ENCODE peak calls at places on chromosomes 13 and 19, in four cellular contexts. F is neuronal stem cell, S is H9, R is IMR-90. L is an unnamed sample.

GRCh38 chr19:56355517-56355916 is 37.8 kb downstream of the ZNF582 start:
- DNase-seq in R (no peak), F (no peak), S (no peak), L (no peak)

GRCh38 chr13:41678320-41678719 is 221.0 kb downstream of the RGCC start:
- DNase-seq in S (no peak), R (peak), F (no peak), L (no peak)

GRCh38 chr13:100855151-100855550 is 180.6 kb upstream of the TMTC4 start:
- DNase-seq in S (no peak), F (no peak), R (no peak), L (no peak)

GRCh38 chr13:40609972-40610726 is 56.3 kb downstream of the FOXO1 start:
- DNase-seq in F (no peak), S (no peak), R (no peak), L (no peak)

GRCh38 chr13:73465629-73465974 is 406.8 kb downstream of the KLF5 start:
- DNase-seq in F (no peak), S (no peak), R (peak), L (no peak)

GRCh38 chr19:4454952-4455738 is 2.4 kb downstream of the UBXN6 start:
- DNase-seq in F (no peak), R (peak), S (no peak), L (no peak)

GRCh38 chr19:46753420-46754155 is 7.3 kb upstream of the STRN4 start:
- DNase-seq in F (no peak), S (peak), R (no peak), L (no peak)

GRCh38 chr13:80630685-80631121 is 289.8 kb upstream of the SPRY2 start:
- DNase-seq in S (no peak), F (no peak), R (no peak), L (no peak)

GRCh38 chr13:100544866-100545683 is 43.5 kb downstream of the GGACT start:
- DNase-seq in F (no peak), R (no peak), S (no peak), L (no peak)

GRCh38 chr13:114015608-114016295 is 41.9 kb upstream of the C13orf46 start:
- DNase-seq in S (no peak), F (no peak), R (peak), L (no peak)

GRCh38 chr13:94620286-94620896 is 18.7 kb downstream of the GPR180 start:
- DNase-seq in R (peak), S (no peak), F (peak), L (peak)

GRCh38 chr19:29569038-29569911 is 36.8 kb upstream of the POP4 start:
- DNase-seq in R (no peak), S (no peak), F (no peak), L (no peak)

GRCh38 chr19:16828990-16829821 is at the start of gene SIN3B:
- DNase-seq in S (peak), R (peak), F (peak), L (peak)

GRCh38 chr13:80664930-80665329 is 324.0 kb upstream of the SPRY2 start:
- DNase-seq in R (no peak), F (no peak), S (no peak), L (no peak)

GRCh38 chr19:49335071-49335783 is at the start of gene CD37:
- DNase-seq in S (peak), F (no peak), R (no peak), L (no peak)

GRCh38 chr13:99931462-99931861 is 40.1 kb downstream of the ZIC5 start:
- DNase-seq in R (no peak), S (no peak), F (no peak), L (no peak)

GRCh38 chr19:31054430-31054829 is 294.8 kb downstream of the TSHZ3 start:
- DNase-seq in R (peak), S (peak), F (peak), L (peak)

GRCh38 chr13:43596924-43597598 is 189.7 kb downstream of the ENOX1 start:
- DNase-seq in R (no peak), S (no peak), F (no peak), L (peak)

GRCh38 chr19:19488875-19489690 is 26.3 kb downstream of the TSSK6 start:
- DNase-seq in F (peak), S (peak), R (peak), L (peak)
- H3K23ac ChIP-seq in F (peak), S (no peak), R (peak), L (no peak)

DNA sequence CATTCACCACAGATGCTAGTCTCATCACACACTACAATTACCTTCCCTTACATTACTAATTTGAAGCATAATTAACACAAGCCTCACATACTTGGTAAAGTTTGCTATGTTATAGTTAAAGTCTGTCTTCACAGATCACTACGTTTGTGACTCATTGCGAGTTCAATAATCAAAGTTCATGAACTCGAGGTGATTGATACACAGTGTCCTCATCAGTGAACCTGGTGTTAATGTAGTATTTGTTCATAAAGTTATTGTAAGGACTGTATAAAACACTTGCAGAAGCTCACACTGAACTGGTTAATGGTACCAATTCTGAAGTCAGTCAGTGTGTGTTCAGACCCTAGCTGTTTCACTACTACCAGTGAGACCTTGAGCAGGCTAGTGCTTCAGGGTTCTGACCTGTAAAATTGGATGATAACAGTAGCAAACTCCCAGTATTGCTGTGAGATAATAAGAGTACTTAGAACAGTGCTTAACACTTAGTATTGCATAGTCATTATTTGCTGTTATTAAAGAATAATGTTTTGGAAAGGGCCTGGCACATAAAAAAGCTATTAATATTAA is 313.3 kb downstream of the LIG4 start:
- DNase-seq in S (no peak), F (no peak), R (no peak), L (no peak)
- H2AK5ac ChIP-seq in S (no peak), F (no peak), R (no peak), L (no peak)

GRCh38 chr19:14496849-14497346 is 971 bp upstream of the GIPC1 start:
- DNase-seq in R (no peak), S (no peak), F (no peak), L (peak)
- H3K4me2 ChIP-seq in R (peak), S (peak), F (no peak), L (no peak)

DNA sequence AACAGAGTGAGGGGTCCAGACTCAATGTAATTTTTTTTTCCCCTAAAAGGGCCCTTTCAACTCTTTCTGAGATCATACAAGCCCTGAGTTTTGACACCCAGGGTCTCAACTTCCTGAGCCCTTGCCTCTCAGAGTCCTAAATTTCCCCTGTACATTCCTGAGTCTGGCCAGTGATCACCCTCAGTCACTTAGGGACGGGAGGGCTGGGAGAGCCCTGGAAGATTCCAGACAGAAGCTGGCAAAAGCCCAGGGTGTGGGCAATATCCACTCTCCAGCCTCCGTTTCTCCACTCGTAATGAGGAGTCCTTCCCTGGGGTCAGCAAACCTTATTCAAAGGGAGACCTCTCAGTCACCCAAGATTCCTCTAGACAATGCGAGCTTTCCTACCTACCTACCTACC is 1.6 kb downstream of the PPP1R13L start:
- DNase-seq in S (no peak), F (no peak), R (no peak), L (no peak)
- H3K23ac ChIP-seq in S (no peak), F (no peak), R (peak), L (no peak)

DNA sequence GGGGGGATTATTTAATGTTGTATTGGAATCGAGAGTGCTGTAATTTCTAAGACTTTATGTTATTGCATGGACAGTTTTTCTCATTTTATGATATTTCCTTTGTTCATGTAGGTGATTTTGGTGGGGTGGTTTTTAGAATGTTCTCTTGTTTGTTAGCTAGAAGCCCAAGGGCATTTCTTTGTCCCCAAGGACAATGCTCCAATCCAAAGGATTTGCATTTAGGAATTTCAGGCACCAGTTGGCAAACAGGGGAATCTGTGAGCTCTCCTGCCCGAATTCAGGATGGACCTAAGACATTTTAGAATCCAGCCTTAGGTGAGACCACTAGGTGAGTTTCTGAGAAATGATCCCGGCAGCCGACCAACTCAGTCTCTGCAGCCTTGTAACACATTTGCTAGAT is 324.9 kb downstream of the KCNRG start:
- DNase-seq in R (no peak), F (no peak), S (no peak), L (no peak)
- H2AK5ac ChIP-seq in R (no peak), F (no peak), S (no peak), L (no peak)

DNA sequence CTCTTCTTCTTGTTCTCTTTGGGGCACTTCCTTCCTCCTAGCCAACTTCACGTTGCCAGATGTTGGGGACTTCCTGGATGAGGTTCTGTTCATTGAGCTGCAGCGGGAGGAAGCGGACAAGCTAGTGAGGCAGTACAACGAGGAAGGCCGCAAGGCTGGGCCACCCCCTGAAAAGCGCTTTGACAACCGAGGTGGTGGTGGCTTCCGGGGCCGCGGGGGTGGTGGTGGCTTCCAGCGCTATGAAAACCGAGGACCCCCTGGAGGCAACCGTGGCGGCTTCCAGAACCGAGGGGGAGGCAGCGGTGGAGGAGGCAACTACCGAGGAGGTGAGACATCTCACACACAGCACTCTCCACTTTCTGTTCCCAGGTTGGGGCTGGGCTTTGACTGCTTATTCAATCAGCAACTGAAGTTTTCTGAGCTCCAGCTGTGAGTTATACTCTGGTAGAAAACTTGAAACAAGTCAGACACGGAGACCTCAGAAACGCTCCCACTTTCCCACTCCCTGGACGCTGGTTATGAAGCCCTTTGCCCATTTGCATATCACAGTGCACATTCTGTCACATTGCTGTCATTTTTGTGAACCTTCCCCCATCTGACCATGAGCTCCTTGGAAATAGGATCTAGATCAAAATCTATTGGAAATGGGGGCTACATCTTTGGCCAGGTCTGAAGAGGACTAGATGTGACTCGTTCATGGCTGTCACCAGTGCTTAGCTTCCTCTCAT is 7.2 kb upstream of the CCDC97 start:
- DNase-seq in R (no peak), S (no peak), F (no peak), L (no peak)
- H3K4me2 ChIP-seq in R (no peak), S (no peak), F (no peak), L (no peak)